ENCODE peak calls at places on chromosomes 13 and 19, in seven cellular contexts. W is SK-N-SH, X is HepG2, I is GM12878, A is GM12891, N is K562, H is H1. U is an unnamed sample.

GRCh38 chr13:20160346-20161274 is at the start of gene GJA3:
- DNase-seq in H (no peak), N (peak), X (no peak), I (no peak), W (peak), A (peak), U (no peak)

GRCh38 chr19:49678970-49679831 is 2.1 kb downstream of the PRMT1 start:
- DNase-seq in A (no peak), H (no peak), N (no peak), I (no peak), W (no peak), X (no peak), U (no peak)

GRCh38 chr13:18628428-18628827 is 553.2 kb downstream of the TUBA3C start:
- DNase-seq in A (no peak), H (no peak), W (peak), N (no peak), X (no peak), I (no peak), U (no peak)

GRCh38 chr19:10601999-10602329 is 14.9 kb upstream of the AP1M2 start:
- DNase-seq in I (no peak), N (no peak), X (no peak), H (no peak), A (no peak), W (no peak), U (no peak)

GRCh38 chr19:7841751-7842660 is 12.0 kb downstream of the EVI5L start:
- DNase-seq in I (no peak), H (no peak), N (no peak), W (no peak), X (no peak), A (no peak), U (no peak)

GRCh38 chr13:97273341-97273831 is 51.3 kb downstream of the MBNL2 start:
- DNase-seq in H (no peak), X (no peak), W (no peak), N (no peak), A (no peak), I (no peak), U (no peak)

GRCh38 chr13:94992277-94992989 is 280.1 kb upstream of the SOX21 start:
- DNase-seq in A (no peak), X (no peak), I (no peak), W (no peak), N (no peak), H (no peak), U (no peak)

GRCh38 chr19:45444318-45445041 is 20.8 kb upstream of the ERCC1 start:
- DNase-seq in N (peak), I (no peak), H (no peak), W (peak), X (peak), A (peak), U (peak)

GRCh38 chr19:50325310-50326100 is 3.7 kb downstream of the KCNC3 start:
- DNase-seq in W (peak), I (no peak), N (peak), A (peak), X (peak), H (peak), U (peak)

GRCh38 chr13:28012383-28012782 is 23.9 kb upstream of the URAD start:
- DNase-seq in I (no peak), A (no peak), X (no peak), H (no peak), W (no peak), N (no peak), U (no peak)

GRCh38 chr19:43315851-43316250 is 37.6 kb upstream of the CD177 start:
- DNase-seq in X (no peak), N (no peak), A (no peak), I (no peak), H (no peak), W (no peak), U (no peak)

GRCh38 chr19:46265217-46265828 is 31.5 kb upstream of the HIF3A start:
- DNase-seq in X (peak), W (peak), I (peak), H (peak), A (peak), N (peak), U (peak)

GRCh38 chr13:94110011-94110410 is 369.5 kb downstream of the DCT start:
- DNase-seq in N (no peak), I (no peak), X (no peak), H (no peak), W (no peak), A (no peak), U (no peak)

GRCh38 chr13:39023761-39024160 is 14.1 kb downstream of the PROSER1 start:
- DNase-seq in W (no peak), I (no peak), H (no peak), X (no peak), A (no peak), N (no peak), U (no peak)

GRCh38 chr13:93927431-93927830 is 552.1 kb downstream of the DCT start:
- DNase-seq in H (no peak), I (no peak), W (no peak), X (no peak), N (no peak), A (no peak), U (no peak)

GRCh38 chr19:41166888-41167804 is 25.9 kb upstream of the CYP2S1 start:
- DNase-seq in X (peak), A (no peak), I (no peak), H (no peak), W (no peak), N (no peak), U (no peak)

GRCh38 chr13:58804832-58805231 is 1173.3 kb downstream of the PCDH17 start:
- DNase-seq in N (no peak), A (no peak), X (no peak), I (no peak), H (no peak), W (peak), U (no peak)

GRCh38 chr13:79385694-79386093 is 20.4 kb downstream of the RBM26 start:
- DNase-seq in N (peak), H (no peak), X (no peak), A (no peak), I (peak), W (no peak), U (no peak)
- TF ChIP-seq TAF1 in N (no peak), H (no peak), X (no peak), A (no peak), I (no peak), W (no peak), U (no peak)

GRCh38 chr13:32048816-32049215 is 17.2 kb downstream of the FRY start:
- DNase-seq in W (peak), N (no peak), A (no peak), X (peak), H (no peak), I (no peak), U (no peak)
- TF ChIP-seq TAF1 in W (no peak), N (no peak), A (no peak), X (no peak), H (no peak), I (no peak), U (no peak)

GRCh38 chr19:58279042-58279924 is 528 bp downstream of the ZNF8 start:
- DNase-seq in N (peak), W (peak), I (no peak), H (peak), X (peak), A (peak), U (peak)
- TF ChIP-seq TAF1 in N (no peak), W (no peak), I (no peak), H (no peak), X (no peak), A (no peak), U (no peak)

GRCh38 chr19:11924886-11925583 is at the start of gene ZNF700:
- DNase-seq in W (peak), H (peak), N (peak), A (peak), X (peak), I (peak), U (peak)
- TF ChIP-seq TAF1 in W (no peak), H (peak), N (peak), A (peak), X (peak), I (peak), U (peak)

GRCh38 chr19:48500830-48501445 is 10.7 kb downstream of the LMTK3 start:
- DNase-seq in X (no peak), H (no peak), W (peak), N (no peak), I (no peak), A (no peak), U (no peak)

GRCh38 chr19:48502720-48503018 is 9.0 kb downstream of the LMTK3 start:
- DNase-seq in W (no peak), H (no peak), I (no peak), X (no peak), A (no peak), N (no peak), U (peak)

GRCh38 chr19:48501446-48501960 is 10.1 kb downstream of the LMTK3 start:
- DNase-seq in H (peak), W (no peak), X (peak), I (peak), N (peak), A (no peak), U (no peak)

GRCh38 chr19:48499352-48500090 is 12.1 kb downstream of the LMTK3 start:
- DNase-seq in W (no peak), I (no peak), N (no peak), A (no peak), X (no peak), H (no peak), U (no peak)

DNA sequence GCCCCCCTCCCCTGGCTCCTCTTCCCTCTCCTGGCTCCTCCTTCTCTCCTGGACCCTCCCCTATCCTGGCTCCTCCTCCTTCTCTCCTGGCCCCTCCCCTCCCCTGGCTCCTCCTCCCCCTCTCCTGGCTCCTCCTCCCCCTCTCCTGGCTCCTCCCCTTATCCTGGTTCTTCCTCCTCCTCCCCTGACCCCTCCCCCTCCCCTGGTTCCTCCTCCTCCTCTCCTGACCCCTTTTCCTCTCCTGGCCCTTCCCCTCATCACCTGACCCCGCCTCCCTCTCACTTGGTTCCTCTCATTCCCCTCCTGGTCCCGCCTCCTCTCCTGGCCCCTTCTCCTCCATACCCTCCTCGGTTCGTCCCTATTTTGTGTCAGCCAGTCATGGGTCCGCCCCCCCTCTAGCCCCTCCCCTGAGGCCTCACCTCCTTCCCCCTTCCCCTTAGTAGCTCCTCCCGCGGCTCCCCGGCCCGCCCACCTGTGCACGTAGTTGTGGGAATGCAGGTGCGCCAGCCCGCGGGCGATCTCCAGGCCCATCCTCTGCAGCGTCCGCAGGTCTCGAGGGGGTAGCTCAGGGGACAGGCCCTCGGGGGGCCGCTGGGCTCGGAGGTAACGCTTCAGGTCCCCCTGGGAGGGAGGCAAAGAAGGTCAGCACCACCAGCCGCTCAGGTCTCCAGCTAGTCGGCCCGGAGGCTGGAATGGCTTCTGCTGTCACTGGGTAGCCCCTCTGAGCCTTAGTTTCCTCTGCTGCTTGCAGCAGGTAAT is 9.5 kb downstream of the LMTK3 start:
- DNase-seq in N (peak), H (peak), W (peak), X (peak), I (peak), A (no peak), U (peak)
- TF ChIP-seq TAF1 in N (no peak), H (no peak), W (no peak), X (no peak), I (no peak), A (no peak), U (no peak)

DNA sequence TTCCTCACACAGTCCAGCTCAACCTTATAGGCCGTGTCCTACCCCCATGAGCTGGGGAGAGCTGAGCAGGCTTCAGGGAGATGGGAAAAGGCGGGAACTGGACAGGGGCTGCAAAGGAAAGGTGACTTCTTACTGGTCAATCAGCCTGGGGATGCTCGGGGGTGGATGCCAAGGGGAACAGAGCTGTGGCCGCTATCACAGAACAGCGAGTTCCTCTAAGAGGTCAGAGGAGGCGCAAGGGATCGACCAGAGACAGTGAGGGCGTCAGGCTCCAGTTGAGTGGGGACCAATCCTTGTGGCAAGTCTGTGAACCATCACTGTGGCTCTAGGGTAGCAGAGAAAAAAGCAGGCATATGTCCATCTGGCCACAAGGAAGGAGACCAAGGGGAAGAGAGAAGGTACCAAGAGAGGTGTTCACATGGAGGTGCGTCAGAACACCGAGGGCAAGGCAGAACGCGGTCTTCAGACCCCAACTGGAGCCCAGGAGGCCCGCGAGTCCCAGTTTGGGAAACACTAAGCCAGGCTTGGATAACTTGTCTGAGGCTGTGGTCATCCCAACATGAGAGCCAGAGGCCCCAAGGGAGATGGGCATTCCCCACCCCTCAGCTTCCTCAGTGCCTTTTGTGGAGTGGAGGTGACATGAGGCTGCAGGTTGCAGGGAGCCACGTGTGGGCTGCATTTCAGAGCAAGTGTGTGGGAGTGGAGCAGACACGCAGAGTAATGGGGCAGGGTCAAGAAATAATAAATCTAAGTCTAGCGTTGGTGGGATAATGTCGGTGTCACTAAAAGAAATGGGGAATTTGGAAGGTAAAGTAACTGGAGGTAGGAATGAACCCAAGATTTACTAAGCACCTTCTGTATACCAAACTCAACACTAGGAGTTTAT is 3.9 kb downstream of the F10 start:
- DNase-seq in X (no peak), W (no peak), A (no peak), H (no peak), N (no peak), I (no peak), U (no peak)
- TF ChIP-seq TAF1 in X (no peak), W (no peak), A (no peak), H (no peak), N (no peak), I (no peak), U (no peak)

DNA sequence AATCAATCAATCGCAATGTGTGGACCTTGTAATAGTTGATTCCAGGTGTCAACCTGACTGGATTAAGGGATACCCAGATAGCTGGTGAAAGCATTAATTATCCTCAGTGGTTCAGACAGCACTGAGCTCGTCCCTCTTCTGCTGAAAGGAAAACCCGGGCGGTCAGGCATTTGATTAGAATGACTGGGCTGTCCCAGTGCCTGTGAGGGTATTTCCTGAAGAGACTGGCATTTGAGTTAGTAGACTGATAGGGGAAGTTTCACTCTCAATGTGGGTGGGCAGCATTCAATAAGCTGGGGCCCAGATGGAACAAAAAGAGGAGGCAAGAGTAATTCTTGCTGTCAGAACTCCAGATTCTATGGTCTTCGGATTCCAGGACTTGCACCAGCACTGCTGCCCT is 31.9 kb downstream of the KPNA3 start:
- DNase-seq in W (no peak), I (peak), X (no peak), A (no peak), H (no peak), N (no peak), U (no peak)
- TF ChIP-seq TAF1 in W (no peak), I (no peak), X (no peak), A (no peak), H (no peak), N (no peak), U (no peak)

U was measured in GM12892.